ENCODE peak calls at places on chromosomes 5 and 9, in five cellular contexts. G is stomach, S is Daoy, P is NCI-H82, V is H54. M is an unnamed sample.
A peak's percentile ranks its signal among the peaks of the same experiment; 100 is the strongest.

GRCh38 chr9:135339378-135339973 is 140.1 kb upstream of the PPP1R26 start:
- DNase-seq in G (no peak), S (peak; percentile 5), P (no peak), V (no peak), M (no peak)

GRCh38 chr5:37478495-37478894 is 99.4 kb downstream of the WDR70 start:
- DNase-seq in V (no peak), S (no peak), G (no peak), P (no peak), M (no peak)

GRCh38 chr5:125415126-125415525 is 668.7 kb upstream of the ZNF608 start:
- DNase-seq in S (no peak), V (no peak), P (no peak), G (no peak), M (no peak)

GRCh38 chr5:174614500-174615135 is 109.8 kb upstream of the MSX2 start:
- DNase-seq in G (no peak), V (no peak), S (no peak), P (no peak), M (no peak)

GRCh38 chr9:85884236-85884635 is 56.7 kb upstream of the NAA35 start:
- DNase-seq in P (no peak), G (no peak), S (peak; percentile 38), V (no peak), M (no peak)

GRCh38 chr5:79146352-79146751 is 34.7 kb downstream of the BHMT start:
- DNase-seq in S (no peak), G (no peak), P (no peak), V (no peak), M (no peak)

GRCh38 chr9:33300546-33300945 is 10.2 kb downstream of the NFX1 start:
- DNase-seq in P (no peak), S (no peak), G (no peak), V (no peak), M (no peak)

GRCh38 chr9:87516222-87516930 is 18.7 kb downstream of the DAPK1 start:
- DNase-seq in S (peak; percentile 75), V (peak; percentile 61), G (peak; percentile 44), P (no peak), M (no peak)

GRCh38 chr5:68047035-68047434 is 168.5 kb upstream of the PIK3R1 start:
- DNase-seq in P (no peak), G (no peak), S (no peak), V (no peak), M (no peak)

GRCh38 chr9:89841456-89841855 is 236.6 kb downstream of the GADD45G start:
- DNase-seq in S (no peak), P (no peak), G (no peak), V (no peak), M (no peak)

GRCh38 chr5:178672635-178673034 is 45.8 kb upstream of the CLK4 start:
- DNase-seq in V (no peak), S (no peak), P (no peak), G (no peak), M (no peak)

GRCh38 chr9:135335691-135336181 is 143.8 kb upstream of the PPP1R26 start:
- DNase-seq in S (peak; percentile 1), P (no peak), V (no peak), G (peak; percentile 25), M (no peak)

GRCh38 chr9:103991698-103992097 is 102.4 kb upstream of the SMC2 start:
- DNase-seq in V (no peak), P (no peak), S (no peak), G (no peak), M (no peak)

GRCh38 chr9:2093920-2094597 is 78.9 kb downstream of the SMARCA2 start:
- DNase-seq in G (no peak), V (peak; percentile 30), P (no peak), S (peak; percentile 35), M (no peak)

GRCh38 chr5:35087971-35088370 is 40.2 kb upstream of the AGXT2 start:
- DNase-seq in G (no peak), V (peak; percentile 10), S (no peak), P (no peak), M (no peak)

GRCh38 chr9:128729302-128729701 is 5.4 kb upstream of the ZDHHC12 start:
- DNase-seq in P (peak; percentile 29), G (no peak), S (no peak), V (no peak), M (no peak)

GRCh38 chr5:45741110-45741509 is 44.9 kb upstream of the HCN1 start:
- DNase-seq in V (no peak), P (no peak), S (no peak), G (no peak), M (no peak)

GRCh38 chr9:89674667-89675402 is 70.0 kb downstream of the GADD45G start:
- DNase-seq in S (no peak), P (peak; percentile 99), V (no peak), G (peak; percentile 59), M (no peak)

GRCh38 chr5:112529525-112529924 is 110.4 kb upstream of the EPB41L4A start:
- DNase-seq in G (no peak), V (no peak), P (peak; percentile 35), S (no peak), M (no peak)

GRCh38 chr5:180128671-180129261 is 57.2 kb upstream of the RNF130 start:
- DNase-seq in G (peak; percentile 13), V (no peak), P (no peak), S (no peak), M (no peak)

GRCh38 chr9:110040788-110041187 is 167.2 kb downstream of the C9orf152 start:
- DNase-seq in V (no peak), S (no peak), G (no peak), P (no peak), M (no peak)

GRCh38 chr9:81678088-81678487 is 11.3 kb downstream of the TLE1 start:
- DNase-seq in V (no peak), P (no peak), S (no peak), G (no peak), M (no peak)

GRCh38 chr5:11903121-11903613 is 1.1 kb downstream of the CTNND2 start:
- DNase-seq in G (no peak), P (peak; percentile 12), S (peak; percentile 44), V (no peak), M (no peak)

GRCh38 chr5:141420855-141421488 is at the start of gene PCDHGA11:
- DNase-seq in P (peak; percentile 9), S (peak; percentile 77), V (peak; percentile 22), G (no peak), M (no peak)

GRCh38 chr5:40619406-40619805 is 60.3 kb upstream of the PTGER4 start:
- DNase-seq in V (no peak), S (no peak), P (no peak), G (no peak), M (no peak)

GRCh38 chr9:130448035-130448624 is 3.4 kb downstream of the ASS1 start:
- DNase-seq in V (no peak), P (peak; percentile 86), S (no peak), G (no peak), M (no peak)

GRCh38 chr5:157870837-157871834 is 12.2 kb upstream of the CLINT1 start:
- DNase-seq in G (no peak), S (peak; percentile 42), P (no peak), V (peak; percentile 16), M (no peak)

M was measured in stimulated activated CD8-positive, alpha-beta memory T cell treated with anti-CD3 and anti-CD28 coated beads, Interleukin-15, amount 100 ng/mL, for 4 hours.